ENCODE peak calls at places on chromosomes 11 and 22, in six cellular contexts. P is stimulated activated CD4-positive, alpha-beta T cell treated with anti-CD3 and anti-CD28 coated beads, Interleukin-1b, Interleukin-23, amount 100 ng/mL, for 24 hours; K is globus pallidus; G is IMR-90; W is HEK293T; J is GM20000. Y is an unnamed sample.

GRCh38 chr22:37632174-37633081 is 7.0 kb upstream of the SH3BP1 start:
- DNase-seq in P (no peak), W (no peak), G (no peak), K (no peak), J (peak), Y (no peak)

GRCh38 chr11:70324354-70325115 is 54.0 kb downstream of the PPFIA1 start:
- DNase-seq in K (no peak), W (no peak), P (no peak), G (no peak), J (peak), Y (no peak)

GRCh38 chr11:107619926-107620325 is 29.0 kb downstream of the ELMOD1 start:
- DNase-seq in J (no peak), K (peak), P (no peak), G (peak), W (no peak), Y (no peak)

GRCh38 chr22:41146573-41146972 is 54.2 kb downstream of the EP300 start:
- DNase-seq in P (no peak), J (no peak), W (no peak), G (no peak), K (no peak), Y (no peak)

GRCh38 chr22:43275545-43275981 is 67.6 kb downstream of the SCUBE1 start:
- DNase-seq in J (no peak), P (no peak), G (peak), K (no peak), W (no peak), Y (no peak)

GRCh38 chr22:29661355-29661754 is 57.9 kb downstream of the NF2 start:
- DNase-seq in P (no peak), W (no peak), J (no peak), G (peak), K (no peak), Y (no peak)

GRCh38 chr11:6545917-6546605 is 49.0 kb downstream of the DNHD1 start:
- DNase-seq in J (no peak), P (no peak), W (no peak), K (peak), G (no peak), Y (no peak)

GRCh38 chr11:40514124-40514523 is 945.3 kb downstream of the LRRC4C start:
- DNase-seq in J (no peak), W (no peak), P (no peak), G (no peak), K (no peak), Y (no peak)

GRCh38 chr11:37449146-37449545 is 851.1 kb upstream of the RAG2 start:
- DNase-seq in J (no peak), G (peak), P (no peak), K (peak), W (no peak), Y (no peak)

GRCh38 chr11:119161871-119162270 is 6.7 kb upstream of the NLRX1 start:
- DNase-seq in G (no peak), P (no peak), W (no peak), J (no peak), K (no peak), Y (no peak)

GRCh38 chr22:39281126-39281525 is 36.3 kb upstream of the PDGFB start:
- DNase-seq in J (no peak), P (no peak), K (no peak), W (no peak), G (no peak), Y (no peak)

GRCh38 chr22:19679476-19680099 is 34.7 kb upstream of the SEPTIN5 start:
- DNase-seq in P (peak), G (no peak), K (no peak), W (peak), J (peak), Y (peak)

GRCh38 chr22:48898524-48899377 is 928.9 kb downstream of the BRD1 start:
- DNase-seq in J (no peak), W (no peak), P (no peak), K (no peak), G (no peak), Y (no peak)

GRCh38 chr11:123366924-123367323 is 63.1 kb upstream of the GRAMD1B start:
- DNase-seq in G (no peak), K (no peak), P (no peak), W (no peak), J (no peak), Y (no peak)

GRCh38 chr11:70075836-70076235 is 2.3 kb upstream of the ANO1 start:
- DNase-seq in K (no peak), W (no peak), G (no peak), J (no peak), P (no peak), Y (no peak)

GRCh38 chr11:20937826-20938225 is 268.4 kb downstream of the NELL1 start:
- DNase-seq in W (no peak), J (no peak), G (no peak), K (no peak), P (no peak), Y (no peak)

GRCh38 chr11:134418119-134418840 is 6.2 kb upstream of the B3GAT1 start:
- DNase-seq in P (no peak), J (no peak), W (peak), G (peak), K (peak), Y (peak)

GRCh38 chr11:38814670-38815069 is 2216.6 kb upstream of the RAG2 start:
- DNase-seq in J (no peak), G (peak), K (no peak), P (no peak), W (no peak), Y (no peak)

GRCh38 chr11:83724704-83725114 is 438.5 kb upstream of the CCDC90B start:
- DNase-seq in K (peak), J (no peak), G (no peak), P (no peak), W (no peak), Y (no peak)

GRCh38 chr22:48700566-48701295 is 1126.9 kb downstream of the BRD1 start:
- DNase-seq in K (peak), J (no peak), P (no peak), G (no peak), W (no peak), Y (no peak)

GRCh38 chr22:23847991-23848864 is 9.4 kb upstream of the DERL3 start:
- DNase-seq in P (no peak), K (no peak), J (no peak), G (no peak), W (no peak), Y (no peak)

GRCh38 chr11:85407648-85408047 is 219.5 kb downstream of the DLG2 start:
- DNase-seq in G (no peak), K (no peak), P (no peak), J (no peak), W (no peak), Y (no peak)

GRCh38 chr11:65438257-65439151 is 15.9 kb downstream of the NEAT1 start:
- DNase-seq in J (no peak), P (no peak), K (no peak), W (no peak), G (peak), Y (no peak)

GRCh38 chr11:2847511-2847910 is 38.1 kb downstream of the CDKN1C start:
- DNase-seq in J (no peak), G (no peak), W (no peak), P (no peak), K (no peak), Y (no peak)

GRCh38 chr11:40602866-40603578 is 856.4 kb downstream of the LRRC4C start:
- DNase-seq in G (no peak), J (no peak), K (no peak), W (no peak), P (no peak), Y (no peak)

GRCh38 chr11:119999220-119999619 is 138.7 kb downstream of the TRIM29 start:
- DNase-seq in P (no peak), W (no peak), J (no peak), K (no peak), G (no peak), Y (no peak)

GRCh38 chr22:20027966-20028854 is 7.3 kb downstream of the TANGO2 start:
- DNase-seq in K (no peak), P (no peak), G (no peak), W (no peak), J (no peak), Y (no peak)

GRCh38 chr11:46305295-46305694 is 27.8 kb downstream of the CREB3L1 start:
- DNase-seq in J (no peak), K (no peak), W (no peak), G (peak), P (no peak), Y (no peak)

GRCh38 chr22:42820075-42820763 is 36.9 kb downstream of the ARFGAP3 start:
- DNase-seq in J (no peak), K (no peak), G (peak), P (no peak), W (peak), Y (no peak)

GRCh38 chr22:33083212-33083611 is 25.0 kb upstream of the SYN3 start:
- DNase-seq in W (no peak), P (no peak), G (no peak), J (peak), K (no peak), Y (no peak)

GRCh38 chr11:27658535-27659236 is 41.6 kb downstream of the BDNF start:
- DNase-seq in J (no peak), K (no peak), P (no peak), G (no peak), W (no peak), Y (no peak)

GRCh38 chr11:71474771-71475483 is 21.9 kb downstream of the NADSYN1 start:
- DNase-seq in K (no peak), J (no peak), W (no peak), P (no peak), G (no peak), Y (no peak)

GRCh38 chr22:50548046-50548912 is 2.6 kb downstream of the KLHDC7B start:
- DNase-seq in W (no peak), G (no peak), P (no peak), J (peak), K (no peak), Y (no peak)

GRCh38 chr11:2460540-2461252 is 15.9 kb downstream of the KCNQ1 start:
- DNase-seq in W (no peak), K (no peak), P (no peak), G (no peak), J (no peak), Y (no peak)

Y was measured in neural crest cell.